ENCODE peak calls at places on chromosomes 7 and 10, in four cellular contexts. One of them, this sample, is unnamed.

GRCh38 chr7:96654630-96655188 is 54.9 kb downstream of the SEM1 start:
- DNase-seq in stimulated activated CD8-positive, alpha-beta memory T cell treated with anti-CD3 and anti-CD28 coated beads, Interleukin-2, amount 100 ng/mL, for 1 hour: no peak
- DNase-seq in H4: no peak
- DNase-seq in myocyte: no peak
- DNase-seq in this sample: no peak

GRCh38 chr7:90717286-90718060 is 121.4 kb downstream of the CDK14 start:
- DNase-seq in stimulated activated CD8-positive, alpha-beta memory T cell treated with anti-CD3 and anti-CD28 coated beads, Interleukin-2, amount 100 ng/mL, for 1 hour: no peak
- DNase-seq in H4: no peak
- DNase-seq in myocyte: peak
- DNase-seq in this sample: no peak

GRCh38 chr10:7544203-7544602 is 122.6 kb downstream of the ITIH5 start:
- DNase-seq in stimulated activated CD8-positive, alpha-beta memory T cell treated with anti-CD3 and anti-CD28 coated beads, Interleukin-2, amount 100 ng/mL, for 1 hour: no peak
- DNase-seq in H4: no peak
- DNase-seq in myocyte: no peak
- DNase-seq in this sample: no peak

GRCh38 chr10:35961501-35961900 is 319.4 kb upstream of the FZD8 start:
- DNase-seq in stimulated activated CD8-positive, alpha-beta memory T cell treated with anti-CD3 and anti-CD28 coated beads, Interleukin-2, amount 100 ng/mL, for 1 hour: no peak
- DNase-seq in H4: peak
- DNase-seq in myocyte: no peak
- DNase-seq in this sample: no peak

GRCh38 chr10:131947631-131948347 is 33.9 kb downstream of the BNIP3 start:
- DNase-seq in stimulated activated CD8-positive, alpha-beta memory T cell treated with anti-CD3 and anti-CD28 coated beads, Interleukin-2, amount 100 ng/mL, for 1 hour: no peak
- DNase-seq in H4: peak
- DNase-seq in myocyte: peak
- DNase-seq in this sample: peak

GRCh38 chr10:27258838-27259532 is 18.4 kb upstream of the ACBD5 start:
- DNase-seq in stimulated activated CD8-positive, alpha-beta memory T cell treated with anti-CD3 and anti-CD28 coated beads, Interleukin-2, amount 100 ng/mL, for 1 hour: no peak
- DNase-seq in H4: no peak
- DNase-seq in myocyte: no peak
- DNase-seq in this sample: no peak

GRCh38 chr10:132163278-132163765 is 23.4 kb upstream of the DPYSL4 start:
- DNase-seq in stimulated activated CD8-positive, alpha-beta memory T cell treated with anti-CD3 and anti-CD28 coated beads, Interleukin-2, amount 100 ng/mL, for 1 hour: no peak
- DNase-seq in H4: peak
- DNase-seq in myocyte: peak
- DNase-seq in this sample: no peak

GRCh38 chr7:98996162-98996552 is 117.8 kb downstream of the TRRAP start:
- DNase-seq in stimulated activated CD8-positive, alpha-beta memory T cell treated with anti-CD3 and anti-CD28 coated beads, Interleukin-2, amount 100 ng/mL, for 1 hour: no peak
- DNase-seq in H4: no peak
- DNase-seq in myocyte: no peak
- DNase-seq in this sample: no peak

GRCh38 chr7:7254908-7255307 is 72.6 kb downstream of the C1GALT1 start:
- DNase-seq in stimulated activated CD8-positive, alpha-beta memory T cell treated with anti-CD3 and anti-CD28 coated beads, Interleukin-2, amount 100 ng/mL, for 1 hour: no peak
- DNase-seq in H4: no peak
- DNase-seq in myocyte: peak
- DNase-seq in this sample: no peak

GRCh38 chr7:69739906-69740545 is 141.8 kb downstream of the AUTS2 start:
- DNase-seq in stimulated activated CD8-positive, alpha-beta memory T cell treated with anti-CD3 and anti-CD28 coated beads, Interleukin-2, amount 100 ng/mL, for 1 hour: no peak
- DNase-seq in H4: peak
- DNase-seq in myocyte: no peak
- DNase-seq in this sample: peak

GRCh38 chr10:31129261-31129660 is 97.6 kb upstream of the ZNF438 start:
- DNase-seq in stimulated activated CD8-positive, alpha-beta memory T cell treated with anti-CD3 and anti-CD28 coated beads, Interleukin-2, amount 100 ng/mL, for 1 hour: no peak
- DNase-seq in H4: peak
- DNase-seq in myocyte: peak
- DNase-seq in this sample: peak

GRCh38 chr7:27961255-27961654 is 219.3 kb downstream of the JAZF1 start:
- DNase-seq in stimulated activated CD8-positive, alpha-beta memory T cell treated with anti-CD3 and anti-CD28 coated beads, Interleukin-2, amount 100 ng/mL, for 1 hour: no peak
- DNase-seq in H4: peak
- DNase-seq in myocyte: peak
- DNase-seq in this sample: peak

GRCh38 chr7:30466266-30466665 is 12.3 kb downstream of the NOD1 start:
- DNase-seq in stimulated activated CD8-positive, alpha-beta memory T cell treated with anti-CD3 and anti-CD28 coated beads, Interleukin-2, amount 100 ng/mL, for 1 hour: no peak
- DNase-seq in H4: no peak
- DNase-seq in myocyte: peak
- DNase-seq in this sample: no peak

GRCh38 chr10:1162481-1163203 is 106.5 kb downstream of the WDR37 start:
- DNase-seq in stimulated activated CD8-positive, alpha-beta memory T cell treated with anti-CD3 and anti-CD28 coated beads, Interleukin-2, amount 100 ng/mL, for 1 hour: no peak
- DNase-seq in H4: no peak
- DNase-seq in myocyte: no peak
- DNase-seq in this sample: no peak